ENCODE peak calls at places on chromosome 21, in six cellular contexts. One of them, this sample, is unnamed.

GRCh38 chr21:35882791-35883240 is 177.5 kb downstream of the SETD4 start:
- DNase-seq in K562: no peak
- DNase-seq in GM12878: no peak
- DNase-seq in GM12892: no peak
- DNase-seq in H1: no peak
- DNase-seq in HepG2: peak; percentile 48
- DNase-seq in this sample: no peak

GRCh38 chr21:32604484-32604883 is 7.7 kb downstream of the CFAP298 start:
- DNase-seq in K562: no peak
- DNase-seq in GM12878: no peak
- DNase-seq in GM12892: no peak
- DNase-seq in H1: peak; percentile 73
- DNase-seq in HepG2: no peak
- DNase-seq in this sample: no peak

GRCh38 chr21:32516729-32517649 is 68.3 kb downstream of the TCP10L start:
- DNase-seq in K562: peak; percentile 37
- DNase-seq in GM12878: no peak
- DNase-seq in GM12892: no peak
- DNase-seq in H1: no peak
- DNase-seq in HepG2: no peak
- DNase-seq in this sample: no peak

GRCh38 chr21:27362249-27362648 is 395.4 kb upstream of the ADAMTS5 start:
- DNase-seq in K562: no peak
- DNase-seq in GM12878: no peak
- DNase-seq in GM12892: no peak
- DNase-seq in H1: no peak
- DNase-seq in HepG2: no peak
- DNase-seq in this sample: no peak

GRCh38 chr21:38299651-38300050 is 42.9 kb downstream of the KCNJ15 start:
- DNase-seq in K562: no peak
- DNase-seq in GM12878: no peak
- DNase-seq in GM12892: no peak
- DNase-seq in H1: no peak
- DNase-seq in HepG2: no peak
- DNase-seq in this sample: no peak

GRCh38 chr21:16420086-16420724 is 690.4 kb downstream of the USP25 start:
- DNase-seq in K562: no peak
- DNase-seq in GM12878: no peak
- DNase-seq in GM12892: no peak
- DNase-seq in H1: no peak
- DNase-seq in HepG2: peak; percentile 9
- DNase-seq in this sample: no peak

GRCh38 chr21:35814858-35815619 is 245.3 kb downstream of the SETD4 start:
- DNase-seq in K562: no peak
- DNase-seq in GM12878: no peak
- DNase-seq in GM12892: no peak
- DNase-seq in H1: no peak
- DNase-seq in HepG2: no peak
- DNase-seq in this sample: no peak

GRCh38 chr21:35585878-35586277 is 474.4 kb downstream of the SETD4 start:
- DNase-seq in K562: no peak
- DNase-seq in GM12878: no peak
- DNase-seq in GM12892: no peak
- DNase-seq in H1: no peak
- DNase-seq in HepG2: no peak
- DNase-seq in this sample: no peak

GRCh38 chr21:29643289-29643688 is 296.5 kb downstream of the GRIK1 start:
- DNase-seq in K562: no peak
- DNase-seq in GM12878: no peak
- DNase-seq in GM12892: no peak
- DNase-seq in H1: no peak
- DNase-seq in HepG2: no peak
- DNase-seq in this sample: no peak

GRCh38 chr21:38490411-38491020 is 7.8 kb downstream of the ERG start:
- DNase-seq in K562: no peak
- DNase-seq in GM12878: no peak
- DNase-seq in GM12892: no peak
- DNase-seq in H1: no peak
- DNase-seq in HepG2: no peak
- DNase-seq in this sample: no peak

GRCh38 chr21:38159355-38159754 is 97.4 kb upstream of the KCNJ15 start:
- DNase-seq in K562: peak; percentile 86
- DNase-seq in GM12878: peak; percentile 19
- DNase-seq in GM12892: peak; percentile 22
- DNase-seq in H1: peak; percentile 39
- DNase-seq in HepG2: peak; percentile 53
- DNase-seq in this sample: peak; percentile 22

GRCh38 chr21:43318841-43319781 is 107.8 kb downstream of the SIK1 start:
- DNase-seq in K562: no peak
- DNase-seq in GM12878: peak; percentile 19
- DNase-seq in GM12892: no peak
- DNase-seq in H1: no peak
- DNase-seq in HepG2: no peak
- DNase-seq in this sample: no peak

GRCh38 chr21:35738342-35738961 is 321.9 kb downstream of the SETD4 start:
- DNase-seq in K562: no peak
- DNase-seq in GM12878: no peak
- DNase-seq in GM12892: no peak
- DNase-seq in H1: no peak
- DNase-seq in HepG2: no peak
- DNase-seq in this sample: no peak

GRCh38 chr21:33196956-33197374 is 32.8 kb upstream of the IFNAR2 start:
- DNase-seq in K562: peak; percentile 82
- DNase-seq in GM12878: no peak
- DNase-seq in GM12892: no peak
- DNase-seq in H1: peak; percentile 47
- DNase-seq in HepG2: peak; percentile 60
- DNase-seq in this sample: no peak

GRCh38 chr21:31576428-31576827 is 83.1 kb upstream of the SOD1 start:
- DNase-seq in K562: no peak
- DNase-seq in GM12878: no peak
- DNase-seq in GM12892: no peak
- DNase-seq in H1: no peak
- DNase-seq in HepG2: no peak
- DNase-seq in this sample: no peak

GRCh38 chr21:31284797-31285397 is 59.2 kb downstream of the TIAM1 start:
- DNase-seq in K562: no peak
- DNase-seq in GM12878: no peak
- DNase-seq in GM12892: no peak
- DNase-seq in H1: no peak
- DNase-seq in HepG2: no peak
- DNase-seq in this sample: no peak

GRCh38 chr21:25862596-25862995 is 127.8 kb downstream of the GABPA start:
- DNase-seq in K562: peak; percentile 52
- DNase-seq in GM12878: no peak
- DNase-seq in GM12892: no peak
- DNase-seq in H1: no peak
- DNase-seq in HepG2: peak; percentile 12
- DNase-seq in this sample: no peak

GRCh38 chr21:21097425-21097824 is 99.2 kb downstream of the NCAM2 start:
- DNase-seq in K562: no peak
- DNase-seq in GM12878: no peak
- DNase-seq in GM12892: no peak
- DNase-seq in H1: no peak
- DNase-seq in HepG2: no peak
- DNase-seq in this sample: no peak

GRCh38 chr21:43194303-43195130 is 25.7 kb downstream of the CRYAA start:
- DNase-seq in K562: no peak
- DNase-seq in GM12878: no peak
- DNase-seq in GM12892: no peak
- DNase-seq in H1: no peak
- DNase-seq in HepG2: peak; percentile 57
- DNase-seq in this sample: no peak

GRCh38 chr21:32455548-32455947 is 43.0 kb downstream of the EVA1C start:
- DNase-seq in K562: no peak
- DNase-seq in GM12878: no peak
- DNase-seq in GM12892: no peak
- DNase-seq in H1: no peak
- DNase-seq in HepG2: no peak
- DNase-seq in this sample: no peak

GRCh38 chr21:26595971-26596370 is 22.9 kb upstream of the CYYR1 start:
- DNase-seq in K562: no peak
- DNase-seq in GM12878: no peak
- DNase-seq in GM12892: no peak
- DNase-seq in H1: no peak
- DNase-seq in HepG2: no peak
- DNase-seq in this sample: no peak

GRCh38 chr21:31394309-31394708 is 50.2 kb upstream of the TIAM1 start:
- DNase-seq in K562: no peak
- DNase-seq in GM12878: no peak
- DNase-seq in GM12892: no peak
- DNase-seq in H1: no peak
- DNase-seq in HepG2: no peak
- DNase-seq in this sample: no peak

GRCh38 chr21:28719731-28720130 is 272.9 kb downstream of the LTN1 start:
- DNase-seq in K562: no peak
- DNase-seq in GM12878: no peak
- DNase-seq in GM12892: no peak
- DNase-seq in H1: no peak
- DNase-seq in HepG2: no peak
- DNase-seq in this sample: no peak

DNA sequence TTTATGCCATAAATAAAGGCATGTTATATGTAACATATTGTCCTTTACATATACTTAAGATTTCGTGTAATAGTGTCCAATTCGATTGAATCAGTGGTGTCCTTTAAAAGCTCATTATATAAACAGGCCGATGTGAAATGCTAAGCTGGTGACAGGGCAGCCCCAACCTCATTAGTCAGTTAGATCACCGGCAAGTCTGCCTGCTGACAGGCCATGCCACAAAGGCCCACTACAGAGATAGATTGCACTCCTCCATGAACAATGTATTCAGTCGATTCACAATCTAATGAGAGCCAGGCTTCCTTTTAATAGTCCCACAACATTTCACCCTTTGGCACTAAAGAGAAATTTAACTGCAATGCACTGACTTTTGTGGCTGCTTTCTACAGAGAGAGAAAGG is 298.0 kb downstream of the PCP4 start:
- DNase-seq in K562: no peak
- DNase-seq in GM12878: no peak
- DNase-seq in GM12892: no peak
- DNase-seq in H1: no peak
- DNase-seq in HepG2: no peak
- DNase-seq in this sample: no peak
- TF ChIP-seq POLR2AphosphoS5 in K562: no peak
- TF ChIP-seq POLR2AphosphoS5 in GM12878: no peak
- TF ChIP-seq POLR2AphosphoS5 in GM12892: no peak
- TF ChIP-seq POLR2AphosphoS5 in H1: no peak
- TF ChIP-seq POLR2AphosphoS5 in HepG2: no peak
- TF ChIP-seq POLR2AphosphoS5 in this sample: no peak

GRCh38 chr21:44498280-44498964 is 41.6 kb downstream of the KRTAP10-1 start:
- DNase-seq in K562: no peak
- DNase-seq in GM12878: no peak
- DNase-seq in GM12892: no peak
- DNase-seq in H1: no peak
- DNase-seq in HepG2: peak; percentile 65
- DNase-seq in this sample: no peak
- TF ChIP-seq TAF1 in K562: no peak
- TF ChIP-seq TAF1 in GM12878: no peak
- TF ChIP-seq TAF1 in GM12892: no peak
- TF ChIP-seq TAF1 in H1: no peak
- TF ChIP-seq TAF1 in HepG2: no peak
- TF ChIP-seq TAF1 in this sample: no peak

GRCh38 chr21:15291621-15292266 is 226.9 kb upstream of the NRIP1 start:
- DNase-seq in K562: no peak
- DNase-seq in GM12878: no peak
- DNase-seq in GM12892: no peak
- DNase-seq in H1: no peak
- DNase-seq in HepG2: peak; percentile 34
- DNase-seq in this sample: no peak

GRCh38 chr21:15293251-15293650 is 228.5 kb upstream of the NRIP1 start:
- DNase-seq in K562: no peak
- DNase-seq in GM12878: no peak
- DNase-seq in GM12892: no peak
- DNase-seq in H1: no peak
- DNase-seq in HepG2: peak; percentile 30
- DNase-seq in this sample: no peak

GRCh38 chr21:15289246-15289645 is 224.4 kb upstream of the NRIP1 start:
- DNase-seq in K562: no peak
- DNase-seq in GM12878: no peak
- DNase-seq in GM12892: no peak
- DNase-seq in H1: no peak
- DNase-seq in HepG2: no peak
- DNase-seq in this sample: no peak

GRCh38 chr21:15285567-15285966 is 220.8 kb upstream of the NRIP1 start:
- DNase-seq in K562: no peak
- DNase-seq in GM12878: no peak
- DNase-seq in GM12892: no peak
- DNase-seq in H1: no peak
- DNase-seq in HepG2: no peak
- DNase-seq in this sample: no peak

GRCh38 chr21:15289896-15290841 is 225.4 kb upstream of the NRIP1 start:
- DNase-seq in K562: peak; percentile 52
- DNase-seq in GM12878: no peak
- DNase-seq in GM12892: no peak
- DNase-seq in H1: no peak
- DNase-seq in HepG2: peak; percentile 22
- DNase-seq in this sample: no peak
- TF ChIP-seq POLR2A in K562: no peak
- TF ChIP-seq POLR2A in GM12878: no peak
- TF ChIP-seq POLR2A in GM12892: no peak
- TF ChIP-seq POLR2A in H1: no peak
- TF ChIP-seq POLR2A in HepG2: no peak
- TF ChIP-seq POLR2A in this sample: no peak

DNA sequence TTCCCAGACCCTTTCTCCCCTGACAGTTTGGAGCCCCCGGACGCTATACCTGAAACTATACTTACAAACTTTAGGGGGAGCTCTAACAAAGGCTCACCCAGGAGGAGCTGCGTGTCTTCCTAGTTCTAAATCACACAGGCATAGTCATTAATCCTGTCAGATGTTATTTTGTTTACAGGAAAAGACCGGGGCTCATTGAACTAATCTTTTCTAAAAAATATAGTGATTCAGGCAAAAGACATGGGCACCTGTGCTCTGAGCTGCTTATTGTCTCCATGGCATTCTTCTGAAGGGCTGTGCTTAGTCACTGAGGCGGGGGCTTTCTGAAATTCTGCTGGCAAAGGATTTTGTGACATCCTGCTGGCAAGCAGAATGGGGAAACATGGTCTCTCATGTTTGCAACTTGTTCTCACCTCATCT is 1577.0 kb downstream of the NCAM2 start:
- DNase-seq in K562: peak; percentile 5
- DNase-seq in GM12878: no peak
- DNase-seq in GM12892: no peak
- DNase-seq in H1: peak; percentile 36
- DNase-seq in HepG2: no peak
- DNase-seq in this sample: no peak
- TF ChIP-seq POLR2AphosphoS5 in K562: no peak
- TF ChIP-seq POLR2AphosphoS5 in GM12878: no peak
- TF ChIP-seq POLR2AphosphoS5 in GM12892: no peak
- TF ChIP-seq POLR2AphosphoS5 in H1: no peak
- TF ChIP-seq POLR2AphosphoS5 in HepG2: no peak
- TF ChIP-seq POLR2AphosphoS5 in this sample: no peak